ENCODE peak calls at places on chromosomes 4 and X, in nine cellular contexts. I is AG04450, S is tibial artery, E is progenitor cell of endocrine pancreas, C is epithelial cell of esophagus, Y is GM23338, F is heart left ventricle, L is breast epithelium, R is GM13976. D is an unnamed sample.

GRCh38 chrX:3532571-3532970 is 180.9 kb downstream of the PRKX start:
- DNase-seq in I (no peak), S (no peak), E (no peak), C (no peak), Y (peak), F (no peak), L (no peak), R (no peak), D (no peak)

GRCh38 chr4:26420903-26421302 is 69.4 kb downstream of the CCKAR start:
- DNase-seq in I (no peak), S (no peak), E (no peak), C (no peak), Y (no peak), F (no peak), L (no peak), R (no peak), D (no peak)

GRCh38 chr4:95256108-95256835 is 292.5 kb downstream of the UNC5C start:
- DNase-seq in I (no peak), S (no peak), E (no peak), C (peak), Y (no peak), F (no peak), L (no peak), R (no peak), D (no peak)

GRCh38 chr4:68369474-68369805 is 19.6 kb upstream of the YTHDC1 start:
- DNase-seq in I (no peak), S (no peak), E (no peak), C (peak), Y (no peak), F (no peak), L (no peak), R (no peak), D (no peak)

GRCh38 chr4:167966161-167966560 is 126.2 kb upstream of the ANXA10 start:
- DNase-seq in I (no peak), S (no peak), E (no peak), C (peak), Y (peak), F (no peak), L (no peak), R (no peak), D (no peak)

GRCh38 chrX:37813570-37813969 is 33.7 kb downstream of the CYBB start:
- DNase-seq in I (no peak), S (no peak), E (no peak), C (no peak), Y (no peak), F (no peak), L (no peak), R (no peak), D (no peak)

GRCh38 chr4:45621926-45622325 is 501.9 kb downstream of the GABRG1 start:
- DNase-seq in I (no peak), S (no peak), E (no peak), C (peak), Y (no peak), F (no peak), L (no peak), R (no peak), D (no peak)

GRCh38 chrX:13092455-13092941 is 48.1 kb upstream of the FAM9C start:
- DNase-seq in I (no peak), S (no peak), E (no peak), C (no peak), Y (no peak), F (peak), L (no peak), R (peak), D (no peak)

GRCh38 chr4:153488006-153488718 is 22.0 kb downstream of the TMEM131L start:
- DNase-seq in I (no peak), S (peak), E (no peak), C (peak), Y (no peak), F (peak), L (no peak), R (peak), D (no peak)

GRCh38 chr4:119623025-119623424 is 5.6 kb downstream of the PDE5A start:
- DNase-seq in I (no peak), S (no peak), E (no peak), C (no peak), Y (no peak), F (no peak), L (no peak), R (no peak), D (no peak)

GRCh38 chr4:89617256-89617655 is 219.7 kb downstream of the SNCA start:
- DNase-seq in I (no peak), S (no peak), E (no peak), C (no peak), Y (no peak), F (no peak), L (no peak), R (no peak), D (no peak)

GRCh38 chr4:155566241-155566823 is 100.3 kb upstream of the GUCY1A1 start:
- DNase-seq in I (no peak), S (no peak), E (no peak), C (peak), Y (no peak), F (no peak), L (no peak), R (no peak), D (no peak)

GRCh38 chrX:101764538-101764937 is 104.9 kb upstream of the ARMCX2 start:
- DNase-seq in I (no peak), S (no peak), E (no peak), C (peak), Y (no peak), F (no peak), L (no peak), R (no peak), D (no peak)

GRCh38 chrX:101759000-101759399 is 99.3 kb upstream of the ARMCX2 start:
- DNase-seq in I (peak), S (peak), E (no peak), C (peak), Y (peak), F (peak), L (no peak), R (no peak), D (no peak)
- TF ChIP-seq CTCF in I (peak), S (peak), E (peak), C (peak), Y (peak), F (peak), L (peak), R (peak), D (no peak)

GRCh38 chrX:133042260-133042659 is 54.6 kb downstream of the USP26 start:
- DNase-seq in I (no peak), S (no peak), E (no peak), C (no peak), Y (no peak), F (no peak), L (no peak), R (no peak), D (no peak)

GRCh38 chrX:133046601-133047000 is 50.3 kb downstream of the USP26 start:
- DNase-seq in I (no peak), S (no peak), E (no peak), C (no peak), Y (no peak), F (no peak), L (no peak), R (no peak), D (no peak)

GRCh38 chrX:133048751-133049150 is 48.2 kb downstream of the USP26 start:
- DNase-seq in I (no peak), S (no peak), E (no peak), C (no peak), Y (no peak), F (no peak), L (no peak), R (no peak), D (no peak)

DNA sequence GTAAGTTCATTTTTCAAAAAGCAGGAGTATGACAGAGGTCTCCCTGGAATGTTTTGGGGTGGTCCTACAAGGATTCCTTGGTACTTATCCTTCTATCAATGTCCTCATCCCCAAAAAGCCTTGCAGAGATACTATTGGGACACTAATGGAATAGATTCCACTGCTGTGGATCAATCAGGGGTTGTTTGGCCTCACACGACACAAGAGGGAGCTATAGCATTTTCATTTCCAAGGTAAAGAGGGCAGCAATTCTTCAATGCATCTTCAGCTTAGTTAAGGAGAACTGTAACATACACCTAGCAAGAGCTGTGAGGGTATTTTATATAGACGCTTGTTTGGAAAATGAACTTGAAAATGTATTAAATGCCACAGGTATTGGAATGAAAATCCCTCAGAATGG is 50.9 kb downstream of the USP26 start:
- DNase-seq in I (no peak), S (no peak), E (no peak), C (peak), Y (peak), F (no peak), L (no peak), R (no peak), D (no peak)
- TF ChIP-seq CTCF in I (no peak), S (peak), E (peak), C (peak), Y (peak), F (no peak), L (no peak), R (no peak), D (no peak)

GRCh38 chrX:150849996-150850720 is 48.3 kb downstream of the CD99L2 start:
- DNase-seq in I (no peak), S (peak), E (no peak), C (peak), Y (no peak), F (no peak), L (no peak), R (no peak), D (no peak)

GRCh38 chrX:150856101-150856500 is 42.4 kb downstream of the CD99L2 start:
- DNase-seq in I (no peak), S (no peak), E (no peak), C (peak), Y (no peak), F (no peak), L (no peak), R (no peak), D (no peak)

GRCh38 chrX:150856785-150857184 is 41.7 kb downstream of the CD99L2 start:
- DNase-seq in I (no peak), S (no peak), E (no peak), C (no peak), Y (no peak), F (no peak), L (no peak), R (no peak), D (no peak)

GRCh38 chrX:150857453-150857852 is 41.0 kb downstream of the CD99L2 start:
- DNase-seq in I (no peak), S (no peak), E (no peak), C (no peak), Y (no peak), F (no peak), L (no peak), R (no peak), D (no peak)

GRCh38 chrX:150854856-150855255 is 43.6 kb downstream of the CD99L2 start:
- DNase-seq in I (no peak), S (no peak), E (no peak), C (peak), Y (no peak), F (no peak), L (no peak), R (no peak), D (no peak)
- TF ChIP-seq CTCF in I (no peak), S (no peak), E (no peak), C (no peak), Y (no peak), F (no peak), L (no peak), R (no peak), D (no peak)

DNA sequence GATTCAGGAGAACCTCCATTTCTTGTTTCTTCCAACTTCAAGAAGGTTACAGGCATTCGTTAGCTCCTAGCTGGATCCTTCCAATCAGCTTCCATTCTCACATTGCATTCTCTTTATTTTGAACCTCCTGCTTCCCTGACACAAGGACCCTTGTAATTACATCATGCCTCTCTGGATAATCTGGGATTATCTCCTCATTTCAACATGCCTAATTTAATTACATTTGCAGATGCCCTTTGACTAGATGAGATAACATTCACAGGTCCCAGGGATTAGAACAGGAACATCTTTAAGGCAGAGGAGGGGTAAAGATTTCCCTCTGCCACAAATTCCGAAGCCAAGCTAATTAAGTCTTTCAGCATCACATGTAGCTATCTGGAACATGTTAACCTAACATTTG is 753.8 kb upstream of the PCDH7 start:
- DNase-seq in I (no peak), S (no peak), E (no peak), C (no peak), Y (no peak), F (no peak), L (no peak), R (no peak), D (no peak)
- TF ChIP-seq CTCF in I (no peak), S (no peak), E (no peak), C (no peak), Y (no peak), F (no peak), L (no peak), R (no peak), D (no peak)

GRCh38 chr4:102610007-102610406 is 108.8 kb downstream of the NFKB1 start:
- DNase-seq in I (no peak), S (no peak), E (no peak), C (no peak), Y (no peak), F (no peak), L (no peak), R (no peak), D (no peak)
- TF ChIP-seq CTCF in I (peak), S (no peak), E (no peak), C (peak), Y (peak), F (no peak), L (no peak), R (peak), D (no peak)

DNA sequence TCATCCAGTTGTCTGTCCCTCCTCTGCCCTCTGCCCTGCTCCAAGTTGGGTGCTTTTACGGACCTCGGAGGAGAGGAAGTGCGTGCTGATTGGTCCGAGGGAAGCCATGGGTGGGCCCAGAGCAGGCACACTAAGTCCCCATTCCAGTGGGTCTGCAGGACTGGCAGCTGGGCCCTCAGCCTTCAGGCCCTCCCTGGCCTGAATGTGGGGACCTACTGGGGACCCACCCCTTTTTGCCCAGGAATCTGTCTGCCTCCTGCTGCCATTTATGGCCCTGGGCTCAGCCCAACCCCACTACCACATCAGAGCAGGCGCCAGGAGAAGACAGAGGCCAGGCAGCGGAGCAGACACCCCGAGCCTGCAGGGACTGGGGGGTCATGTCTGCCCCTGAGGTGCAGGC is 169.6 kb downstream of the TEX13A start:
- DNase-seq in I (no peak), S (no peak), E (no peak), C (no peak), Y (no peak), F (no peak), L (no peak), R (no peak), D (no peak)
- TF ChIP-seq CTCF in I (no peak), S (no peak), E (no peak), C (no peak), Y (no peak), F (no peak), L (no peak), R (no peak), D (no peak)

GRCh38 chr4:134024251-134024650 is 177.3 kb downstream of the PABPC4L start:
- DNase-seq in I (no peak), S (no peak), E (no peak), C (peak), Y (peak), F (no peak), L (no peak), R (no peak), D (no peak)
- TF ChIP-seq CTCF in I (peak), S (no peak), E (peak), C (peak), Y (peak), F (no peak), L (no peak), R (peak), D (no peak)

GRCh38 chr4:107044170-107044569 is 8.1 kb upstream of the DKK2 start:
- DNase-seq in I (no peak), S (no peak), E (no peak), C (peak), Y (peak), F (no peak), L (no peak), R (no peak), D (no peak)
- TF ChIP-seq CTCF in I (peak), S (no peak), E (no peak), C (no peak), Y (peak), F (no peak), L (no peak), R (no peak), D (no peak)

D was measured in omental fat pad.